ENCODE peak calls at places on chromosome 4, in eight cellular contexts. X is right cardiac atrium; A is CD4-positive, alpha-beta memory T cell; F is SK-N-SH; S is CD8-positive, alpha-beta T cell; N is psoas muscle; I is cardiac muscle cell; M is dorsolateral prefrontal cortex. L is an unnamed sample.
A peak's percentile ranks its signal among the peaks of the same experiment; 100 is the strongest.

GRCh38 chr4:145487626-145488025 is 6.0 kb downstream of the SMAD1 start:
- DNase-seq in A (no peak), F (no peak), S (no peak), N (no peak), M (no peak), X (no peak), I (no peak), L (no peak)

GRCh38 chr4:120225527-120225926 is 158.9 kb upstream of the MAD2L1 start:
- DNase-seq in I (no peak), M (no peak), S (no peak), F (no peak), X (no peak), A (no peak), N (no peak), L (no peak)

GRCh38 chr4:77581724-77582123 is 23.9 kb upstream of the CXCL13 start:
- DNase-seq in F (no peak), S (no peak), I (no peak), A (no peak), N (no peak), X (no peak), M (no peak), L (no peak)

GRCh38 chr4:39855909-39856512 is 121.7 kb downstream of the PDS5A start:
- DNase-seq in A (no peak), X (no peak), I (no peak), M (no peak), S (no peak), N (no peak), F (no peak), L (no peak)

GRCh38 chr4:38696697-38697096 is 32.7 kb downstream of the KLF3 start:
- DNase-seq in I (no peak), X (no peak), S (no peak), F (no peak), A (no peak), N (no peak), M (no peak), L (no peak)

GRCh38 chr4:48454591-48454990 is 28.6 kb upstream of the SLC10A4 start:
- DNase-seq in F (no peak), M (no peak), S (no peak), N (no peak), A (no peak), I (no peak), X (no peak), L (no peak)

GRCh38 chr4:92599044-92599443 is 295.3 kb downstream of the GRID2 start:
- DNase-seq in X (no peak), A (no peak), S (no peak), N (no peak), M (no peak), I (no peak), F (no peak), L (no peak)

GRCh38 chr4:158710814-158711213 is 12.4 kb downstream of the PPID start:
- DNase-seq in F (no peak), I (no peak), S (no peak), M (no peak), N (no peak), X (no peak), A (no peak), L (no peak)

GRCh38 chr4:72318771-72319170 is 250.2 kb downstream of the ADAMTS3 start:
- DNase-seq in I (no peak), X (no peak), F (no peak), M (no peak), S (no peak), N (no peak), A (no peak), L (no peak)
- H3K27ac ChIP-seq in I (no peak overlapping the region), X (no peak overlapping the region), F (peak overlapping the region; percentile 75), M (no peak overlapping the region), S (no peak overlapping the region), N (no peak overlapping the region), A (no peak overlapping the region), L (no peak overlapping the region)

DNA sequence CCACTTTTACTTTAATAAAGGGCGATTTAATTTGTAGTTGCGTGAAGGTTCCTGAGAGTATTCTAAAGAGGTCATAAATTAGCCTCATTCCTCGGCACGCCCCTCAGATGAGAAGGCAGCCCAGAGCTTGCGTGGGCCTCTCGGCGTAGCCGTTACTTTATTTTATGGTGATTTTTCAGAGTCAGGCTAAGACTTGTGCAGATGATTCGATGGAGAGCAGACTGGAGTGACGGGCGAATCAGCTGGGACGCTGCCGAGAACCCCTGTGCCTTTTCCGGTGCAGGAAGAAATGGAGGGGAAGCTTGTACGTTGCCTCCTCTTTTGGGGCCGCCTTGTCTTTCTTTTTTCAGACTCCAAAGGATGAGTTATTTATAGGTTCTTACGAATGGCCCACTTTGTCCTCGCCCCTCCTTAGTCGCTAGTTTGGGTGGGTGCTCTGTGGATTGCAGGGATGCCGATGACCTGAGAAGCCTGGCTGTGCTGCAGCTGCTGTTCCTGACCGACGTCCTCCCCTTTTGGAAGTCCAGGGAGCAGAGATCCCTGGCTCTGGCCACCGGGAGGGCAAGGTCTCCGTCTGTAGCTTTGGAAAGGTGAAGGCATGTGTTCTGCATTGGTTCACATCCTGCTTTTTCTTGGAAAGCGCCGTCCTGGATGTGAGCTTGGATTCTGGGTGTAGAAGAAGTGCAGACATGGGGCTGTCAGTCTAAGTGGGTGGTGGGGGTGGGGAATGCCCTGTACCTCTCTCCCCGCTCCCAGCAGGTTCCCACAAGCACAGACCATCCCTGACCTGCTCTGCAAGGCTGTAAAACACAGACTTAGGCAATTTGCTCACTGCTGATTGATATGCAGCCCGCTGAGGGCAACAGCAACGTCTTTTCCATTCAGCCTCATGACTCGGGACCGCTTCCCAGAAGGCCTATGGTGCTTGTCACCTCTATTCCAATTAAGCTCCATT is 9.3 kb downstream of the SORCS2 start:
- DNase-seq in S (no peak), N (no peak), F (no peak), A (no peak), X (no peak), I (peak; percentile 39), M (peak; percentile 24), L (no peak)
- H3K27ac ChIP-seq in S (no peak overlapping the region), N (no peak overlapping the region), F (no peak overlapping the region), A (no peak overlapping the region), X (no peak overlapping the region), I (no peak overlapping the region), M (no peak overlapping the region), L (no peak overlapping the region)

DNA sequence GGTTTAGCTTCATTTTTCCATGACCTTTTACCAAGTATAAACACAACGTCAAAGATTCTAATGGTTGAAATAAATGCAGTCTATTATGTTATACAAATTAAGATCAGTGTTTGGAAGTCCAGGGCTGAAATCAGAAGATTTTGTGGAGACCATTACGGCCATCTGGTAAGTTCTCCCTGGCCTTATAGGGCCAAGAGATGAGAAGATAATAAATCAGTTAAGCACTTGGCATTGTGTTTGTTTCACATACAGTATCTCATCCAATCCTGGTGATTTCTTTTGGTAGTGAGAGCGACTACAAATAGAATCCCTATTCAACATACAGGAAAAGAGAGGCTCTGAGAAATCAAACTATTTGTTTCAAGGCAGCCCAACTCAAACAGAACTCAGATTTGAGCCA is 425.9 kb downstream of the PACRGL start:
- DNase-seq in N (no peak), A (no peak), I (no peak), M (no peak), F (peak; percentile 13), S (no peak), X (no peak), L (no peak)
- H3K27ac ChIP-seq in N (no peak overlapping the region), A (no peak overlapping the region), I (no peak overlapping the region), M (no peak overlapping the region), F (no peak overlapping the region), S (no peak overlapping the region), X (no peak overlapping the region), L (no peak overlapping the region)

GRCh38 chr4:173264245-173264959 is 69.8 kb downstream of the HMGB2 start:
- DNase-seq in X (peak; percentile 85), F (peak; percentile 36), A (peak; percentile 41), N (no peak), M (no peak), S (peak; percentile 8), I (peak; percentile 10), L (no peak)
- H3K27ac ChIP-seq in X (no peak overlapping the region), F (no peak overlapping the region), A (no peak overlapping the region), N (peak overlapping the region; percentile 37), M (no peak overlapping the region), S (no peak overlapping the region), I (no peak overlapping the region), L (no peak overlapping the region)

L was measured in substantia nigra.